ENCODE peak calls at places on chromosome 1, in four cellular contexts. T is stimulated activated CD4-positive, alpha-beta T cell treated with anti-CD3 and anti-CD28 coated beads, TNF-alpha, amount 100 ng/mL, for 48 hours; Y is NCI-H2171; B is HuH-7.5. E is an unnamed sample.

GRCh38 chr1:117664314-117664713 is 58.5 kb downstream of the TENT5C start:
- DNase-seq in B (no peak), T (peak), Y (no peak), E (no peak)

GRCh38 chr1:55694297-55694696 is 479.1 kb upstream of the USP24 start:
- DNase-seq in Y (peak), B (no peak), T (no peak), E (no peak)

GRCh38 chr1:67708606-67709005 is 23.6 kb downstream of the GADD45A start:
- DNase-seq in Y (no peak), T (no peak), B (no peak), E (peak)

GRCh38 chr1:4767308-4767707 is 112.9 kb downstream of the AJAP1 start:
- DNase-seq in Y (no peak), T (no peak), B (no peak), E (no peak)

GRCh38 chr1:204150702-204151561 is 912 bp downstream of the ETNK2 start:
- DNase-seq in T (no peak), Y (no peak), B (no peak), E (no peak)

GRCh38 chr1:221279146-221279545 is 399.9 kb downstream of the HLX start:
- DNase-seq in T (no peak), B (no peak), Y (no peak), E (no peak)

GRCh38 chr1:155882235-155882634 is 22.9 kb downstream of the SYT11 start:
- DNase-seq in B (no peak), T (no peak), Y (no peak), E (no peak)

GRCh38 chr1:227949954-227950734 is 2.4 kb upstream of the WNT9A start:
- DNase-seq in B (no peak), T (no peak), Y (no peak), E (no peak)

GRCh38 chr1:30372792-30373433 is 350.5 kb downstream of the MATN1 start:
- DNase-seq in B (no peak), Y (no peak), T (no peak), E (peak)

GRCh38 chr1:154445040-154445472 is 39.9 kb downstream of the IL6R start:
- DNase-seq in Y (no peak), B (no peak), T (no peak), E (no peak)

GRCh38 chr1:206555473-206555935 is 48.2 kb downstream of the RASSF5 start:
- DNase-seq in Y (no peak), B (peak), T (no peak), E (no peak)

GRCh38 chr1:27538793-27539192 is 48.8 kb upstream of the WASF2 start:
- DNase-seq in Y (no peak), B (no peak), T (no peak), E (peak)

GRCh38 chr1:53448241-53448841 is 10.9 kb upstream of the DMRTB1 start:
- DNase-seq in T (no peak), B (no peak), Y (no peak), E (no peak)

GRCh38 chr1:183272390-183272801 is 86.3 kb downstream of the LAMC2 start:
- DNase-seq in T (no peak), B (no peak), Y (no peak), E (no peak)

GRCh38 chr1:50423670-50424000 is 392 bp upstream of the DMRTA2 start:
- DNase-seq in T (no peak), Y (peak), B (peak), E (no peak)

GRCh38 chr1:76494807-76495206 is 372.5 kb upstream of the ST6GALNAC5 start:
- DNase-seq in B (no peak), T (peak), Y (no peak), E (no peak)

GRCh38 chr1:176843352-176844297 is 320.9 kb downstream of the ASTN1 start:
- DNase-seq in B (no peak), Y (no peak), T (no peak), E (peak)

GRCh38 chr1:162397039-162397448 is 14.9 kb downstream of the SH2D1B start:
- DNase-seq in Y (no peak), T (no peak), B (no peak), E (no peak)

GRCh38 chr1:218361298-218362065 is 16.3 kb downstream of the TGFB2 start:
- DNase-seq in B (no peak), Y (peak), T (no peak), E (peak)

GRCh38 chr1:5897281-5897680 is 94.9 kb downstream of the NPHP4 start:
- DNase-seq in T (no peak), B (no peak), Y (no peak), E (no peak)

GRCh38 chr1:44714944-44715571 is 15.9 kb downstream of the RNU5D-1 start:
- DNase-seq in B (peak), T (peak), Y (peak), E (peak)

E was measured in HT-29.